ENCODE peak calls at places on chromosomes 5 and 9, in five cellular contexts. T is left ventricle myocardium superior; D is cardiac muscle cell; N is stimulated activated CD4-positive, alpha-beta T cell treated with anti-CD3 and anti-CD28 coated beads, Interleukin-15, amount 100 ng/mL, for 1 hour; E is stimulated activated CD8-positive, alpha-beta memory T cell treated with anti-CD3 and anti-CD28 coated beads, Interleukin-4, amount 100 ng/mL, for 24 hours. Y is an unnamed sample.

GRCh38 chr5:6088706-6089105 is 289.6 kb downstream of the MED10 start:
- DNase-seq in T (no peak), E (no peak), D (no peak), N (no peak), Y (no peak)

GRCh38 chr5:62617943-62618342 is 39.3 kb downstream of the LRRC70 start:
- DNase-seq in E (no peak), N (no peak), D (no peak), T (no peak), Y (no peak)

GRCh38 chr5:80487444-80487828 is 464 bp upstream of the FAM151B start:
- DNase-seq in D (no peak), T (no peak), E (no peak), N (no peak), Y (no peak)

GRCh38 chr5:141815051-141815795 is 63.0 kb downstream of the PCDH1 start:
- DNase-seq in T (no peak), D (no peak), N (no peak), E (no peak), Y (no peak)

GRCh38 chr9:34501372-34501771 is 21.4 kb downstream of the ENHO start:
- DNase-seq in E (no peak), N (no peak), T (no peak), D (no peak), Y (no peak)

GRCh38 chr5:102755691-102756371 is 726 bp downstream of the PAM start:
- DNase-seq in N (peak; percentile 30), T (peak; percentile 57), E (peak; percentile 55), D (peak; percentile 36), Y (peak; percentile 69)

GRCh38 chr5:177426566-177427210 is at the start of gene GRK6:
- DNase-seq in N (peak; percentile 52), T (no peak), E (no peak), D (no peak), Y (peak; percentile 57)

GRCh38 chr9:33233659-33234335 is 6.2 kb upstream of the SPINK4 start:
- DNase-seq in T (no peak), N (no peak), E (no peak), D (no peak), Y (peak; percentile 49)

GRCh38 chr9:562330-562729 is 279.2 kb upstream of the DMRT1 start:
- DNase-seq in N (no peak), E (no peak), D (no peak), T (no peak), Y (no peak)

GRCh38 chr5:155471027-155471426 is 457.5 kb downstream of the KIF4B start:
- DNase-seq in E (no peak), T (no peak), D (no peak), N (no peak), Y (no peak)

GRCh38 chr5:139803978-139804377 is 8.4 kb downstream of the PSD2 start:
- DNase-seq in T (no peak), E (no peak), N (no peak), D (no peak), Y (no peak)

GRCh38 chr5:79111387-79111959 is at the start of gene BHMT:
- DNase-seq in T (no peak), N (no peak), E (no peak), D (no peak), Y (peak; percentile 24)

GRCh38 chr9:6873862-6874261 is 116.1 kb downstream of the KDM4C start:
- DNase-seq in T (no peak), D (no peak), E (peak; percentile 19), N (no peak), Y (no peak)

GRCh38 chr9:21764736-21765245 is 37.6 kb upstream of the MTAP start:
- DNase-seq in D (no peak), E (no peak), N (no peak), T (no peak), Y (no peak)

GRCh38 chr9:86765736-86766410 is 181.4 kb downstream of the GAS1 start:
- DNase-seq in T (no peak), N (no peak), E (no peak), D (no peak), Y (no peak)

GRCh38 chr5:17354265-17354664 is 136.8 kb downstream of the BASP1 start:
- DNase-seq in N (no peak), D (no peak), T (no peak), E (no peak), Y (no peak)

Y was measured in left cardiac atrium.